ENCODE peak calls at places on chromosomes 4 and X, in eight cellular contexts. T is brain microvascular endothelial cell, Z is GM23338, A is WTC11, Q is tibial nerve, E is cardiac fibroblast, H is cardiac muscle cell, Y is stomach. L is an unnamed sample.

GRCh38 chr4:74320559-74321118 is 12.4 kb downstream of the EPGN start:
- DNase-seq in T (peak; percentile 55), Z (peak; percentile 90), A (peak; percentile 52), Q (no peak), E (peak; percentile 83), H (peak; percentile 60), Y (peak; percentile 43), L (peak; percentile 39)

GRCh38 chr4:53935780-53936179 is 128.6 kb downstream of the CHIC2 start:
- DNase-seq in T (peak; percentile 36), Z (no peak), A (no peak), Q (no peak), E (peak; percentile 85), H (no peak), Y (no peak), L (no peak)

GRCh38 chr4:8870647-8871416 is 807 bp downstream of the HMX1 start:
- DNase-seq in T (no peak), Z (peak; percentile 54), A (no peak), Q (no peak), E (no peak), H (no peak), Y (no peak), L (no peak)

GRCh38 chr4:42281324-42282020 is 115.8 kb upstream of the SHISA3 start:
- DNase-seq in T (no peak), Z (no peak), A (no peak), Q (no peak), E (no peak), H (no peak), Y (no peak), L (no peak)

GRCh38 chrX:15269618-15270521 is at the start of gene ASB9:
- DNase-seq in T (peak; percentile 44), Z (peak; percentile 5), A (peak; percentile 9), Q (peak; percentile 4), E (peak; percentile 64), H (peak; percentile 15), Y (peak; percentile 71), L (peak; percentile 37)

GRCh38 chr4:57633212-57633859 is 523.2 kb upstream of the IGFBP7 start:
- DNase-seq in T (no peak), Z (no peak), A (no peak), Q (no peak), E (no peak), H (no peak), Y (no peak), L (no peak)

GRCh38 chrX:107834273-107835201 is 8.9 kb downstream of the MID2 start:
- DNase-seq in T (no peak), Z (no peak), A (no peak), Q (no peak), E (peak; percentile 17), H (no peak), Y (no peak), L (no peak)

GRCh38 chr4:114613579-114613978 is 15.0 kb downstream of the UGT8 start:
- DNase-seq in T (no peak), Z (peak; percentile 21), A (no peak), Q (no peak), E (no peak), H (no peak), Y (no peak), L (no peak)

GRCh38 chr4:8504279-8505007 is 63.9 kb downstream of the TRMT44 start:
- DNase-seq in T (no peak), Z (no peak), A (no peak), Q (no peak), E (no peak), H (no peak), Y (peak; percentile 76), L (no peak)

DNA sequence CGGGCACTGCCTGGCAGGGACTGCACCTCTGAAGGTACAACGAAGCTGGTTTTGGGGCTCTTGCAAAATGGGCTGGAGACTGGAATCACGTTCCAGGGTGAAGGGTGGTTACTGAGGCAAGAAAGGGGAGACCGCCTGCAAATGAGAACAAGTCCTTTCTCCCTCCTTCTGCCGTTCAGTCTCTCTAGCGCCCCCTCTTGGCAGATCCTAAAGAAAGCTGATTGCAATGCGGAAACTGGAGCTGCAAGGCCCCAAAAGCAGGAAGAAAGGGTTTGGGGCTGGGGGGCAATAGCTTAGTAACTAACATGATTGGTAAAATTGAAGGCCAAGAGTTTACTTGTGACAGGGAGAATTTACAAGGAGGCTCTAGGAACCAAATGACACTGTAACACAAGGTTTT is 222.6 kb upstream of the HAND2 start:
- DNase-seq in T (no peak), Z (peak; percentile 92), A (peak; percentile 88), Q (no peak), E (peak; percentile 36), H (peak; percentile 10), Y (no peak), L (no peak)
- TF ChIP-seq CTCF in T (peak; percentile 46), Z (peak; percentile 98), A (peak; percentile 86), Q (no peak), E (peak; percentile 51), H (peak; percentile 54), Y (no peak), L (peak; percentile 50)

DNA sequence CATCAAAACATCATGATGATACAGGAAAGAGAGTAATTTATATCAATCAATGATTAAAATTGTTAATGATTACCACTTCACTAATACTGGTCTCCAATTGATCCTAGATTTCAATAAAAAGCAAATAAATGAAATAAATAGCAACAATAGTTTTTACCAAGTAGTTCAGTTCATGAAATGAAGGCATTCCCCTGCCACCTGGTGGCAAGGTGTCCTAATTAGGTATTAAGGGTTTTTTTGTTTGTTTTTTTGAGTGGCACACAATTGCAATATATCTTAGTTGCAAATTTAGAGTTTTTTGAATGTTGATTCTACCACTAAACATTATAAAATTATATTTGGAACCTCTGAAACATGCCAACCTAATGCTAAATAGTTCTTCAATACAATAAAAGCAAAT is 157.4 kb upstream of the PDE5A start:
- DNase-seq in T (peak; percentile 8), Z (peak; percentile 58), A (peak; percentile 22), Q (no peak), E (peak; percentile 57), H (no peak), Y (peak; percentile 26), L (no peak)
- TF ChIP-seq CTCF in T (peak; percentile 45), Z (peak; percentile 87), A (peak; percentile 25), Q (no peak), E (no peak), H (peak; percentile 21), Y (peak; percentile 10), L (no peak)

GRCh38 chr4:70538869-70539268 is 20.5 kb downstream of the AMTN start:
- DNase-seq in T (no peak), Z (no peak), A (no peak), Q (no peak), E (no peak), H (no peak), Y (no peak), L (no peak)

GRCh38 chr4:70544279-70544870 is 26.0 kb downstream of the AMTN start:
- DNase-seq in T (peak; percentile 12), Z (peak; percentile 66), A (no peak), Q (no peak), E (peak; percentile 54), H (peak; percentile 46), Y (no peak), L (no peak)
- TF ChIP-seq CTCF in T (peak; percentile 77), Z (peak; percentile 79), A (no peak), Q (no peak), E (peak; percentile 59), H (peak; percentile 62), Y (peak; percentile 11), L (peak; percentile 63)

GRCh38 chr4:6806924-6807676 is 24.6 kb downstream of the KIAA0232 start:
- DNase-seq in T (no peak), Z (no peak), A (no peak), Q (no peak), E (peak; percentile 42), H (no peak), Y (no peak), L (no peak)
- TF ChIP-seq CTCF in T (no peak), Z (no peak), A (no peak), Q (no peak), E (no peak), H (no peak), Y (no peak), L (no peak)

DNA sequence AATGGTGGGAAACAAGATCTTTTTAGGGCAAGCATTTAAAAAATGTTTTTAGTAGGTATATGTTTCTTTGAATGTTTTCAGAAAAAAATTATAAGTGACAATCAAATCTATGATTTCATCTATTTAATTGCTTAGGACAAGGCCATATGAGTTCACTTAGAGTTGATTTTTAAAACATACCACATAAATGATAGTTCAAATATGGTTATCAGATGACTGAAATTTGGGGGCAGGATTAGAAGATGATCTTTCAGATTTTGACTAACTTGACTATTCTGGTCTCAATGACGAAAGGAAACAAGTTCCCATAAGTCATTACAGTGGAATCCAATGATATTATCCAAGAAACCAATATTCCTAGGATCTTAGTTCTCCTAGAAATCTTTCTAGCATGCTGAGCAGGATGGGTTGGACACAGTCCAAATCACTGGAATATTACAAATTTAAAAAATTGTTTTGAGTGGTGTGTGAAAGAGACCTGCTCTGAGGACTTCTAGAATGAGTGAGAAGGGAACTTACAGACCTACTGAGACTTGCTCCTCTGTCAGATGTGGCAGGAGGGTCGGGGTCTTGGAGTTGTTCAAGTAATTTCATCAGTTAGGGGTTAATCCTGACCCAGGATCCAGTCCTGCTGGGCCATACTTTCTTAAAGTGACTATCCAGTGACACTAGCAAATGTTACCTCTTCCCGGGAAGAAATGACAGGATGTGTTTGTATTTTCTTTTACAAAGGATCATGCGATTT is 20.0 kb downstream of the RHOH start:
- DNase-seq in T (no peak), Z (no peak), A (no peak), Q (no peak), E (no peak), H (no peak), Y (no peak), L (no peak)
- TF ChIP-seq CTCF in T (no peak), Z (no peak), A (no peak), Q (no peak), E (no peak), H (no peak), Y (no peak), L (no peak)

GRCh38 chr4:106329027-106329618 is 12.8 kb downstream of the AIMP1 start:
- DNase-seq in T (peak; percentile 44), Z (peak; percentile 66), A (no peak), Q (no peak), E (peak; percentile 69), H (peak; percentile 46), Y (no peak), L (no peak)
- TF ChIP-seq CTCF in T (peak; percentile 65), Z (peak; percentile 79), A (no peak), Q (no peak), E (peak; percentile 66), H (peak; percentile 77), Y (peak; percentile 41), L (peak; percentile 71)

L was measured in mesothelial cell of epicardium.